ENCODE peak calls at places on chromosomes 13 and 19, in six cellular contexts. N is heart right ventricle, O is nephron progenitor cell, M is hepatocyte, Y is OCI-LY7, W is IMR-90. V is an unnamed sample.
A peak's percentile ranks its signal among the peaks of the same experiment; 100 is the strongest.

GRCh38 chr13:95710313-95710712 is 33.4 kb downstream of the DNAJC3 start:
- DNase-seq in N (no peak), O (no peak), M (no peak), Y (no peak), W (peak; percentile 84), V (no peak)

GRCh38 chr19:13844130-13844631 is 32.8 kb upstream of the NANOS3 start:
- DNase-seq in N (no peak), O (no peak), M (peak; percentile 73), Y (no peak), W (no peak), V (no peak)

GRCh38 chr19:8880864-8881488 is 48.8 kb downstream of the MBD3L1 start:
- DNase-seq in N (no peak), O (no peak), M (no peak), Y (no peak), W (no peak), V (no peak)

GRCh38 chr13:28423010-28423409 is 71.9 kb downstream of the FLT1 start:
- DNase-seq in N (peak; percentile 30), O (no peak), M (no peak), Y (peak; percentile 56), W (no peak), V (no peak)

GRCh38 chr13:29935309-29935981 is 85.0 kb upstream of the UBL3 start:
- DNase-seq in N (no peak), O (no peak), M (no peak), Y (peak; percentile 18), W (no peak), V (no peak)

GRCh38 chr13:31485183-31485582 is 254.1 kb upstream of the RXFP2 start:
- DNase-seq in N (no peak), O (no peak), M (peak; percentile 23), Y (no peak), W (no peak), V (no peak)

GRCh38 chr13:89969996-89970709 is 1377.3 kb upstream of the MIR17HG start:
- DNase-seq in N (no peak), O (no peak), M (no peak), Y (no peak), W (no peak), V (no peak)

GRCh38 chr13:33676045-33676699 is 141.8 kb upstream of the RFC3 start:
- DNase-seq in N (no peak), O (no peak), M (no peak), Y (no peak), W (no peak), V (no peak)

GRCh38 chr13:45783346-45784043 is 68.1 kb downstream of the SIAH3 start:
- DNase-seq in N (no peak), O (no peak), M (no peak), Y (no peak), W (no peak), V (no peak)

GRCh38 chr13:33940256-33940655 is 122.3 kb downstream of the RFC3 start:
- DNase-seq in N (no peak), O (no peak), M (no peak), Y (no peak), W (no peak), V (no peak)

GRCh38 chr13:67299072-67299635 is 69.0 kb upstream of the PCDH9 start:
- DNase-seq in N (no peak), O (no peak), M (no peak), Y (no peak), W (peak; percentile 91), V (no peak)

GRCh38 chr13:51360489-51360888 is 21.0 kb downstream of the SERPINE3 start:
- DNase-seq in N (no peak), O (no peak), M (no peak), Y (no peak), W (no peak), V (no peak)

GRCh38 chr13:31119966-31120733 is 41.6 kb downstream of the HSPH1 start:
- DNase-seq in N (no peak), O (no peak), M (no peak), Y (no peak), W (peak; percentile 11), V (no peak)

GRCh38 chr19:49894879-49895565 is 1.7 kb downstream of the IL4I1 start:
- DNase-seq in N (no peak), O (no peak), M (no peak), Y (no peak), W (no peak), V (no peak)

GRCh38 chr19:35006342-35006998 is 6.3 kb downstream of the GRAMD1A start:
- DNase-seq in N (no peak), O (no peak), M (peak; percentile 82), Y (no peak), W (peak; percentile 77), V (no peak)
- TF ChIP-seq CTCF in N (no peak), O (no peak), M (no peak), Y (no peak), W (no peak), V (no peak)

GRCh38 chr19:1592023-1592754 is 476 bp downstream of the MBD3 start:
- DNase-seq in N (peak; percentile 90), O (peak; percentile 87), M (peak; percentile 97), Y (peak; percentile 94), W (peak; percentile 87), V (peak; percentile 90)
- TF ChIP-seq CTCF in N (no peak), O (no peak), M (no peak), Y (no peak), W (no peak), V (no peak)

DNA sequence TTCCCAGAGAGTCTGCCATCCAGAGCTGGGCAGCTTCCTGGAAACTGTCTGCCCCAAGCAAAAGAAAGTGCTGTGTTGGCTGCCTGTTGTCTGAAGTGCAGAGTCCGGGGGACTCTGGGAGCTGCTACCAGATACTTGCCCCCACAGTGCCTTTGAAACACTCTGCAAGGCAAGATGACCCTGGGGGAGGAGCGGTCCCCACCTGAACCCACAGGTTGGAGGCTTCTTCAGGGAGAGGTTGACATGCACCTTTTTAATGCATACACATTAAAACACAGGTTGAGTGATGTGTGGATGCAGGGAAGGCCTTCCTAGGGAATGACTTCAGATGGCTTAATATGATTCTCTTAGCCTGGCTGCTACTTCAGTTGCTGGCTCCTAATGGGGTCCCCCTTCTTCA is 479.5 kb downstream of the ZNF536 start:
- DNase-seq in N (no peak), O (no peak), M (no peak), Y (no peak), W (no peak), V (no peak)
- TF ChIP-seq CTCF in N (no peak), O (no peak), M (no peak), Y (no peak), W (no peak), V (no peak)

DNA sequence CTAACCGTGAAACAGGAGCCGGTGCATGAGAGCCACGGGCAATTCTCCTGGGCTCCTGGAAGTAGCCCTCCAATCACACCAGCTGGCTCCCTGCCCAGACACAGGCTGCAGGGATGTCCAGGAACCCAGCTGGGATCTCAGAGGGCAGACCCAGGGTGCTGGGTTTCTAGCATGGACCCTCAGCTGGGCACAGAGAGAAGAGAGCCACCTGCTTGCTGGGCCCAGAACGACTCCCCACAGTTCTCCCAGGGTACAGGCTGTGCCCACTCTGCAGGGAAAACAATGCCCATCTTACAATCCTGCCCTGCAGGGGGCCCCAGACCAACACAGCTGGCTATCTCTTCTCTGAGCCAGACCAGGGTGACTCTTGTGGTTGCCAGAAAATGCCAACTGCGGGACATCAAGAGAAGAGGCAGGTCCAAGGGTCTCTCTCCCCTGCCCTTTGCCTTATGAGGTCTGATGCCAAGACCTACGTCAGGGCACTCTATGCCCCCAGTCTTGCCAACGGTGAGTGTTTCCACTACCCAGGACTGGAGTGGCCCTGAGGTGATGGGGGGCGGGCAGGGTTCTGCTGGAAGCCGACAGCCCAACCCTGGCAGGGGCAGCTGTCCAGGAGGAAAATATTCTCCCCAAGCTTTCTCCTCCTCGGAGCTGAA is 64.6 kb downstream of the CEBPG start:
- DNase-seq in N (peak; percentile 44), O (no peak), M (no peak), Y (no peak), W (peak; percentile 10), V (peak; percentile 26)
- TF ChIP-seq CTCF in N (no peak), O (no peak), M (no peak), Y (no peak), W (peak; percentile 14), V (no peak)

DNA sequence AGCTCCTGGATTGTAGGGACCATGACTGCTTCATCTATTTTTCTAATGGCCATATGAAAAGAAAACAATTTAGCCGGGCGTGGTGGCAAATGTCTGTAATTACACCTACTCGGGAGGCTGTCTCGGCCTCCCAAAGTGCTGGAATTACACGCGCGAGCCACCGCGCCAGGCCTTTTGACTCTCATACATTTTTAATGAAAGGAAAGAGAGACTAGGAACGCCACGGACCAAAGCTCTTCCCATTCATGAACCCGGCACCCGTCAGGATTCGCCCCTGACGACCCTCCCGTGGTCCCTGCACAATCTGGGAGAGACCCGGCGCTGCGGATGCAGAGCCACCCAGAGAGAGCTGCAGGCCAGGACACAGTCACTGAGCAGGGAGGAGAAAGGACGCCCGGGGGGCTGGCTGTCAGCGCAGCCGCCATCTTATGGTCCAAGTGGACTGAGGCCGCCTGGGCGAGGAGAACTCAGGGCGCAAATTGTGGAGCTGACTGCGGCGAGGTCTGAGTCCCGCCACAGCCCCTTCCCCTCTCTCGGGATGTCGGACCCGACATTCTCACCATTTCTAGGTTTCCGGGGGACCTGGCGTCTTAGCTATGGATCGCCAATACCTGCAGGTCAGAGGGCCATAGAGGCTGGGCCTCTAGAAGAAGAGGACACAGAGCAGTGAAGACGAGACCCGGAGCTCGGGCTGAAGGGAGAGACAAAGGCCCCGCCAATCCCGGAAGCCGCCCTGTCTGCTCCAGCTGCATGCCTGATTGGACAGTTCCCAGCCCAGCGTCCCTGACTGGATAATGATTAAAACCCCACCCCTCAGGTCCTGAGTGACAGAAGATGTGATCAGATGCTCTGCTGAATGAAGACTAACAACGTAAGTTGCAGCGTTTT is at the start of gene ZNF681:
- DNase-seq in N (peak; percentile 84), O (peak; percentile 73), M (peak; percentile 94), Y (peak; percentile 89), W (peak; percentile 83), V (peak; percentile 91)
- TF ChIP-seq CTCF in N (no peak), O (peak; percentile 9), M (peak; percentile 6), Y (peak; percentile 32), W (no peak), V (peak; percentile 60)

GRCh38 chr13:20037908-20038307 is 79.4 kb downstream of the ZMYM2 start:
- DNase-seq in N (no peak), O (no peak), M (no peak), Y (no peak), W (no peak), V (no peak)

GRCh38 chr13:20033486-20033885 is 75.0 kb downstream of the ZMYM2 start:
- DNase-seq in N (no peak), O (no peak), M (no peak), Y (no peak), W (no peak), V (no peak)

GRCh38 chr13:20035130-20035529 is 76.6 kb downstream of the ZMYM2 start:
- DNase-seq in N (no peak), O (no peak), M (no peak), Y (no peak), W (no peak), V (no peak)
- TF ChIP-seq CTCF in N (no peak), O (no peak), M (peak; percentile 29), Y (no peak), W (no peak), V (no peak)

GRCh38 chr13:92716749-92717148 is 509.9 kb upstream of the GPC6 start:
- DNase-seq in N (no peak), O (no peak), M (no peak), Y (no peak), W (peak; percentile 19), V (no peak)
- TF ChIP-seq CTCF in N (no peak), O (no peak), M (peak; percentile 38), Y (no peak), W (peak; percentile 60), V (no peak)

GRCh38 chr13:63048648-63049047 is 1633.0 kb upstream of the PCDH20 start:
- DNase-seq in N (no peak), O (no peak), M (no peak), Y (no peak), W (peak; percentile 16), V (no peak)
- TF ChIP-seq CTCF in N (no peak), O (no peak), M (no peak), Y (peak; percentile 23), W (peak; percentile 26), V (no peak)

GRCh38 chr19:24048261-24048660 is 38.7 kb upstream of the ZNF254 start:
- DNase-seq in N (no peak), O (no peak), M (no peak), Y (no peak), W (no peak), V (no peak)
- TF ChIP-seq CTCF in N (no peak), O (no peak), M (no peak), Y (no peak), W (no peak), V (peak; percentile 23)